ENCODE peak calls at places on chromosomes 11 and 22, in six cellular contexts. One of them, this sample, is unnamed.

GRCh38 chr22:40671796-40672360 is 7.4 kb upstream of the MCHR1 start:
- DNase-seq in trophoblast cell: peak
- DNase-seq in neuronal stem cell: no peak
- DNase-seq in H1: no peak
- DNase-seq in mesenchymal stem cell: no peak
- DNase-seq in IMR-90: no peak
- DNase-seq in this sample: no peak

GRCh38 chr11:76748931-76749330 is 34.2 kb upstream of the TSKU start:
- DNase-seq in trophoblast cell: no peak
- DNase-seq in mesenchymal stem cell: no peak
- DNase-seq in neuronal stem cell: no peak
- DNase-seq in IMR-90: no peak
- DNase-seq in H1: no peak
- DNase-seq in this sample: no peak

GRCh38 chr22:39719559-39720450 is 149.3 kb downstream of the CACNA1I start:
- DNase-seq in neuronal stem cell: no peak
- DNase-seq in mesenchymal stem cell: no peak
- DNase-seq in trophoblast cell: no peak
- DNase-seq in H1: no peak
- DNase-seq in IMR-90: no peak
- DNase-seq in this sample: no peak

GRCh38 chr11:47469411-47470179 is 20.7 kb upstream of the RAPSN start:
- DNase-seq in trophoblast cell: no peak
- DNase-seq in IMR-90: peak
- DNase-seq in H1: no peak
- DNase-seq in neuronal stem cell: no peak
- DNase-seq in mesenchymal stem cell: no peak
- DNase-seq in this sample: no peak

GRCh38 chr11:120061036-120061760 is 76.7 kb downstream of the TRIM29 start:
- DNase-seq in IMR-90: no peak
- DNase-seq in mesenchymal stem cell: no peak
- DNase-seq in neuronal stem cell: no peak
- DNase-seq in H1: no peak
- DNase-seq in trophoblast cell: no peak
- DNase-seq in this sample: no peak

GRCh38 chr11:19669511-19669910 is 43.1 kb upstream of the NAV2 start:
- DNase-seq in trophoblast cell: no peak
- DNase-seq in neuronal stem cell: no peak
- DNase-seq in IMR-90: no peak
- DNase-seq in H1: no peak
- DNase-seq in mesenchymal stem cell: no peak
- DNase-seq in this sample: no peak

GRCh38 chr22:35192121-35192918 is 65.0 kb upstream of the HMGXB4 start:
- DNase-seq in trophoblast cell: no peak
- DNase-seq in IMR-90: peak
- DNase-seq in H1: no peak
- DNase-seq in mesenchymal stem cell: no peak
- DNase-seq in neuronal stem cell: no peak
- DNase-seq in this sample: no peak

GRCh38 chr11:14972581-14973490 is 685 bp upstream of the CALCA start:
- DNase-seq in IMR-90: no peak
- DNase-seq in mesenchymal stem cell: no peak
- DNase-seq in H1: no peak
- DNase-seq in trophoblast cell: no peak
- DNase-seq in neuronal stem cell: no peak
- DNase-seq in this sample: peak

GRCh38 chr11:68584097-68584496 is 100.2 kb upstream of the GAL start:
- DNase-seq in H1: peak
- DNase-seq in trophoblast cell: no peak
- DNase-seq in mesenchymal stem cell: no peak
- DNase-seq in neuronal stem cell: peak
- DNase-seq in IMR-90: peak
- DNase-seq in this sample: peak

GRCh38 chr11:71500601-71501021 is 26.5 kb upstream of the KRTAP5-7 start:
- DNase-seq in IMR-90: no peak
- DNase-seq in H1: no peak
- DNase-seq in trophoblast cell: no peak
- DNase-seq in mesenchymal stem cell: no peak
- DNase-seq in neuronal stem cell: no peak
- DNase-seq in this sample: no peak

DNA sequence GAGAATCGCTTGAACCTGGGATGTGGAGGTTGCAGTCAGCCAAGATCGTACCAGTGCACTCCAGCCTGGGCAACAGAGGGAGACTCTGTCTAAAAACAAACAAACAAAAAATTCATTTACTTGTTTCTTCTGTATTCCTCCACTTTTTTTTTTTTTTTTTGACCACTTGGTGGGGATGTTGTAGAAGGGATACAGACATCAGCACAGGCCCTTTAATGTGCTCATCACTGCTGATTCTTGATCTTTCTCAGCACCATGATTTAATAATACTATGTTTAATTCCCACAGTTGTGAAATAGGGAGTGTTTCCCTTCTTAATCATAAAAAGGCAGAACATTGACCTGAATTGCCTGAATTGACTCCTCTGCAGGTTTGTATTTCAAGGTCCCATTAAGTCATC is 4.5 kb downstream of the TTC9C start:
- DNase-seq in trophoblast cell: no peak
- DNase-seq in H1: no peak
- DNase-seq in IMR-90: peak
- DNase-seq in mesenchymal stem cell: peak
- DNase-seq in neuronal stem cell: no peak
- DNase-seq in this sample: no peak
- H3K9ac ChIP-seq in trophoblast cell: no peak
- H3K9ac ChIP-seq in H1: no peak
- H3K9ac ChIP-seq in IMR-90: no peak
- H3K9ac ChIP-seq in mesenchymal stem cell: peak
- H3K9ac ChIP-seq in neuronal stem cell: no peak
- H3K9ac ChIP-seq in this sample: no peak

GRCh38 chr11:64643927-64644326 is 52.9 kb downstream of the SLC22A12 start:
- DNase-seq in neuronal stem cell: no peak
- DNase-seq in trophoblast cell: no peak
- DNase-seq in mesenchymal stem cell: no peak
- DNase-seq in H1: no peak
- DNase-seq in IMR-90: no peak
- DNase-seq in this sample: no peak
- H4K91ac ChIP-seq in neuronal stem cell: no peak
- H4K91ac ChIP-seq in trophoblast cell: no peak
- H4K91ac ChIP-seq in mesenchymal stem cell: no peak
- H4K91ac ChIP-seq in H1: peak
- H4K91ac ChIP-seq in IMR-90: no peak
- H4K91ac ChIP-seq in this sample: no peak

GRCh38 chr11:67273260-67273990 is 7.2 kb downstream of the GRK2 start:
- DNase-seq in mesenchymal stem cell: no peak
- DNase-seq in IMR-90: no peak
- DNase-seq in H1: no peak
- DNase-seq in neuronal stem cell: no peak
- DNase-seq in trophoblast cell: no peak
- DNase-seq in this sample: no peak

GRCh38 chr11:67271548-67272284 is 5.4 kb downstream of the GRK2 start:
- DNase-seq in H1: no peak
- DNase-seq in IMR-90: no peak
- DNase-seq in neuronal stem cell: no peak
- DNase-seq in trophoblast cell: peak
- DNase-seq in mesenchymal stem cell: no peak
- DNase-seq in this sample: no peak

GRCh38 chr11:67271212-67271547 is 4.9 kb downstream of the GRK2 start:
- DNase-seq in mesenchymal stem cell: no peak
- DNase-seq in neuronal stem cell: no peak
- DNase-seq in trophoblast cell: no peak
- DNase-seq in H1: no peak
- DNase-seq in IMR-90: no peak
- DNase-seq in this sample: no peak

GRCh38 chr11:67270256-67271211 is 4.3 kb downstream of the GRK2 start:
- DNase-seq in neuronal stem cell: no peak
- DNase-seq in mesenchymal stem cell: peak
- DNase-seq in H1: no peak
- DNase-seq in trophoblast cell: no peak
- DNase-seq in IMR-90: no peak
- DNase-seq in this sample: peak

GRCh38 chr11:67272327-67273259 is 6.3 kb downstream of the GRK2 start:
- DNase-seq in neuronal stem cell: no peak
- DNase-seq in mesenchymal stem cell: no peak
- DNase-seq in H1: no peak
- DNase-seq in trophoblast cell: no peak
- DNase-seq in IMR-90: no peak
- DNase-seq in this sample: no peak
- H3K9ac ChIP-seq in neuronal stem cell: peak
- H3K9ac ChIP-seq in mesenchymal stem cell: peak
- H3K9ac ChIP-seq in H1: no peak
- H3K9ac ChIP-seq in trophoblast cell: no peak
- H3K9ac ChIP-seq in IMR-90: no peak
- H3K9ac ChIP-seq in this sample: no peak

DNA sequence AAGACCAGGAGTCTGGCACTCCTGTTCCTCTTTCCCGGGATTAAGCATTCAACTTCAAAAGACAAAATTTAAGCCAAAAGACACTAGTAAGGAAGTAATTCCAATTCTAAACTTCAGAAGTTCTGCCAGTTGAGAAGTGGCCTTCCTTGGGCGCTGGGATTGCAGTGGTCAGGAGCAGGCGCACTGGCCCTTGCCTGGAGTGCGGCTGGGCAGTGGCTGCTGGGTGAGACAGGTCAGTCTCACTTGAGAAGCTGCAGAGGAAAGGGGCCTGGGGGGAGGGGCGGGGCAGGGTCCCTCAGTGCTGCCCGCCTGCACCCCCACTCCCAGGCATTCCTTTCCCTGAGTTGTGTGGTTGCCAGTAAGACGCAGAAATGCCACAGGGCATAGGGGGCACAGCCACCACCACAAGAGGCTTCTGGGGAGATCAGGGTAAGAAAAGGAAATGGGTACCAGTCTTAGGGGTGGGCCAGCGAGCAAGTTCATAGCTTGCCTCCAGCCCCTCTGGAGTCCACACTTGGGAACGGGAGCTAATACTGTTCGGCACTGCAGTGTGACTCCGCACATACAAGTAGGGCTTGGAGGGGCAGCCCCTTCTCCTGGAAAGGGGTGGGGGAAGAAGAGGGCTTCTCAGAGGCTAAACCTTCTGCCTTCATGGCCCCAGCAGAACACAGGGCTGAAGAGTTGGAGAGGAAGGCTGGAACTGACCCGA is 5.5 kb downstream of the MRPL49 start:
- DNase-seq in neuronal stem cell: no peak
- DNase-seq in trophoblast cell: no peak
- DNase-seq in IMR-90: no peak
- DNase-seq in H1: no peak
- DNase-seq in mesenchymal stem cell: no peak
- DNase-seq in this sample: no peak
- H4K91ac ChIP-seq in neuronal stem cell: no peak
- H4K91ac ChIP-seq in trophoblast cell: no peak
- H4K91ac ChIP-seq in IMR-90: no peak
- H4K91ac ChIP-seq in H1: no peak
- H4K91ac ChIP-seq in mesenchymal stem cell: no peak
- H4K91ac ChIP-seq in this sample: no peak